ENCODE peak calls at places on chromosomes 12 and 14, in eight cellular contexts. One of them, this sample, is unnamed.

GRCh38 chr14:73058923-73059311 is 583 bp downstream of the RBM25 start:
- DNase-seq in GM13977: peak; percentile 56
- DNase-seq in WERI-Rb-1: peak; percentile 46
- DNase-seq in progenitor cell of endocrine pancreas: no peak
- DNase-seq in lower leg skin: peak; percentile 88
- DNase-seq in osteoblast: peak; percentile 76
- DNase-seq in thoracic aorta: peak; percentile 8
- DNase-seq in omental fat pad: no peak
- DNase-seq in this sample: no peak

GRCh38 chr14:23034498-23035302 is at the start of gene PSMB5:
- DNase-seq in GM13977: peak; percentile 92
- DNase-seq in WERI-Rb-1: peak; percentile 92
- DNase-seq in progenitor cell of endocrine pancreas: peak; percentile 64
- DNase-seq in lower leg skin: peak; percentile 96
- DNase-seq in osteoblast: peak; percentile 96
- DNase-seq in thoracic aorta: peak; percentile 73
- DNase-seq in omental fat pad: peak; percentile 57
- DNase-seq in this sample: peak; percentile 81

GRCh38 chr12:106074706-106075392 is 63.9 kb downstream of the NUAK1 start:
- DNase-seq in GM13977: no peak
- DNase-seq in WERI-Rb-1: no peak
- DNase-seq in progenitor cell of endocrine pancreas: no peak
- DNase-seq in lower leg skin: peak; percentile 69
- DNase-seq in osteoblast: no peak
- DNase-seq in thoracic aorta: no peak
- DNase-seq in omental fat pad: no peak
- DNase-seq in this sample: no peak

GRCh38 chr12:17076335-17076734 is 470.4 kb upstream of the LMO3 start:
- DNase-seq in GM13977: no peak
- DNase-seq in WERI-Rb-1: no peak
- DNase-seq in progenitor cell of endocrine pancreas: no peak
- DNase-seq in lower leg skin: no peak
- DNase-seq in osteoblast: no peak
- DNase-seq in thoracic aorta: no peak
- DNase-seq in omental fat pad: no peak
- DNase-seq in this sample: no peak

GRCh38 chr12:86229772-86230171 is 26.4 kb downstream of the MGAT4C start:
- DNase-seq in GM13977: no peak
- DNase-seq in WERI-Rb-1: no peak
- DNase-seq in progenitor cell of endocrine pancreas: no peak
- DNase-seq in lower leg skin: no peak
- DNase-seq in osteoblast: no peak
- DNase-seq in thoracic aorta: no peak
- DNase-seq in omental fat pad: no peak
- DNase-seq in this sample: no peak

GRCh38 chr12:16361142-16361783 is 13.8 kb downstream of the MGST1 start:
- DNase-seq in GM13977: no peak
- DNase-seq in WERI-Rb-1: no peak
- DNase-seq in progenitor cell of endocrine pancreas: no peak
- DNase-seq in lower leg skin: no peak
- DNase-seq in osteoblast: no peak
- DNase-seq in thoracic aorta: no peak
- DNase-seq in omental fat pad: no peak
- DNase-seq in this sample: no peak

GRCh38 chr14:92599786-92600185 is 86.2 kb downstream of the RIN3 start:
- DNase-seq in GM13977: no peak
- DNase-seq in WERI-Rb-1: no peak
- DNase-seq in progenitor cell of endocrine pancreas: no peak
- DNase-seq in lower leg skin: no peak
- DNase-seq in osteoblast: peak; percentile 84
- DNase-seq in thoracic aorta: no peak
- DNase-seq in omental fat pad: no peak
- DNase-seq in this sample: no peak

GRCh38 chr14:59631237-59631636 is 54.6 kb upstream of the CCDC175 start:
- DNase-seq in GM13977: peak; percentile 34
- DNase-seq in WERI-Rb-1: peak; percentile 47
- DNase-seq in progenitor cell of endocrine pancreas: no peak
- DNase-seq in lower leg skin: no peak
- DNase-seq in osteoblast: no peak
- DNase-seq in thoracic aorta: no peak
- DNase-seq in omental fat pad: no peak
- DNase-seq in this sample: no peak

GRCh38 chr12:62720661-62721330 is 214.2 kb downstream of the PPM1H start:
- DNase-seq in GM13977: no peak
- DNase-seq in WERI-Rb-1: peak; percentile 78
- DNase-seq in progenitor cell of endocrine pancreas: no peak
- DNase-seq in lower leg skin: no peak
- DNase-seq in osteoblast: no peak
- DNase-seq in thoracic aorta: no peak
- DNase-seq in omental fat pad: no peak
- DNase-seq in this sample: no peak

GRCh38 chr12:70609739-70610491 is 27.3 kb downstream of the PTPRB start:
- DNase-seq in GM13977: peak; percentile 43
- DNase-seq in WERI-Rb-1: peak; percentile 44
- DNase-seq in progenitor cell of endocrine pancreas: peak; percentile 34
- DNase-seq in lower leg skin: peak; percentile 89
- DNase-seq in osteoblast: peak; percentile 89
- DNase-seq in thoracic aorta: no peak
- DNase-seq in omental fat pad: no peak
- DNase-seq in this sample: peak; percentile 42

GRCh38 chr14:72521968-72522741 is 371.7 kb downstream of the DPF3 start:
- DNase-seq in GM13977: no peak
- DNase-seq in WERI-Rb-1: no peak
- DNase-seq in progenitor cell of endocrine pancreas: no peak
- DNase-seq in lower leg skin: no peak
- DNase-seq in osteoblast: no peak
- DNase-seq in thoracic aorta: no peak
- DNase-seq in omental fat pad: no peak
- DNase-seq in this sample: no peak

GRCh38 chr12:27343255-27344000 is 10.8 kb downstream of the BMAL2 start:
- DNase-seq in GM13977: no peak
- DNase-seq in WERI-Rb-1: no peak
- DNase-seq in progenitor cell of endocrine pancreas: no peak
- DNase-seq in lower leg skin: no peak
- DNase-seq in osteoblast: peak; percentile 86
- DNase-seq in thoracic aorta: no peak
- DNase-seq in omental fat pad: no peak
- DNase-seq in this sample: no peak

GRCh38 chr14:65783576-65783975 is 371.0 kb downstream of the FUT8 start:
- DNase-seq in GM13977: no peak
- DNase-seq in WERI-Rb-1: no peak
- DNase-seq in progenitor cell of endocrine pancreas: no peak
- DNase-seq in lower leg skin: no peak
- DNase-seq in osteoblast: no peak
- DNase-seq in thoracic aorta: no peak
- DNase-seq in omental fat pad: no peak
- DNase-seq in this sample: no peak

GRCh38 chr14:74619672-74620131 is 7.7 kb upstream of the LTBP2 start:
- DNase-seq in GM13977: no peak
- DNase-seq in WERI-Rb-1: no peak
- DNase-seq in progenitor cell of endocrine pancreas: no peak
- DNase-seq in lower leg skin: no peak
- DNase-seq in osteoblast: peak; percentile 92
- DNase-seq in thoracic aorta: peak; percentile 90
- DNase-seq in omental fat pad: peak; percentile 46
- DNase-seq in this sample: no peak

GRCh38 chr12:93191956-93192355 is 185.8 kb upstream of the NUDT4 start:
- DNase-seq in GM13977: no peak
- DNase-seq in WERI-Rb-1: no peak
- DNase-seq in progenitor cell of endocrine pancreas: no peak
- DNase-seq in lower leg skin: no peak
- DNase-seq in osteoblast: no peak
- DNase-seq in thoracic aorta: peak; percentile 28
- DNase-seq in omental fat pad: no peak
- DNase-seq in this sample: no peak

GRCh38 chr14:23186913-23187654 is 3.6 kb upstream of the SLC7A8 start:
- DNase-seq in GM13977: peak; percentile 68
- DNase-seq in WERI-Rb-1: peak; percentile 30
- DNase-seq in progenitor cell of endocrine pancreas: no peak
- DNase-seq in lower leg skin: no peak
- DNase-seq in osteoblast: peak; percentile 85
- DNase-seq in thoracic aorta: no peak
- DNase-seq in omental fat pad: no peak
- DNase-seq in this sample: no peak

GRCh38 chr14:42378274-42378673 is 771.6 kb downstream of the LRFN5 start:
- DNase-seq in GM13977: no peak
- DNase-seq in WERI-Rb-1: no peak
- DNase-seq in progenitor cell of endocrine pancreas: no peak
- DNase-seq in lower leg skin: no peak
- DNase-seq in osteoblast: no peak
- DNase-seq in thoracic aorta: no peak
- DNase-seq in omental fat pad: no peak
- DNase-seq in this sample: no peak

GRCh38 chr12:127270193-127270592 is 996.8 kb upstream of the TMEM132C start:
- DNase-seq in GM13977: no peak
- DNase-seq in WERI-Rb-1: no peak
- DNase-seq in progenitor cell of endocrine pancreas: no peak
- DNase-seq in lower leg skin: no peak
- DNase-seq in osteoblast: peak; percentile 81
- DNase-seq in thoracic aorta: no peak
- DNase-seq in omental fat pad: no peak
- DNase-seq in this sample: no peak
- TF ChIP-seq CTCF in GM13977: no peak
- TF ChIP-seq CTCF in WERI-Rb-1: no peak
- TF ChIP-seq CTCF in progenitor cell of endocrine pancreas: no peak
- TF ChIP-seq CTCF in lower leg skin: no peak
- TF ChIP-seq CTCF in osteoblast: peak; percentile 10
- TF ChIP-seq CTCF in thoracic aorta: no peak
- TF ChIP-seq CTCF in omental fat pad: no peak
- TF ChIP-seq CTCF in this sample: no peak

GRCh38 chr14:101960225-101960624 is 4.1 kb upstream of the DYNC1H1 start:
- DNase-seq in GM13977: no peak
- DNase-seq in WERI-Rb-1: no peak
- DNase-seq in progenitor cell of endocrine pancreas: no peak
- DNase-seq in lower leg skin: peak; percentile 80
- DNase-seq in osteoblast: no peak
- DNase-seq in thoracic aorta: no peak
- DNase-seq in omental fat pad: no peak
- DNase-seq in this sample: no peak
- TF ChIP-seq CTCF in GM13977: peak; percentile 48
- TF ChIP-seq CTCF in WERI-Rb-1: peak; percentile 57
- TF ChIP-seq CTCF in progenitor cell of endocrine pancreas: peak; percentile 37
- TF ChIP-seq CTCF in lower leg skin: no peak
- TF ChIP-seq CTCF in osteoblast: peak; percentile 55
- TF ChIP-seq CTCF in thoracic aorta: peak; percentile 17
- TF ChIP-seq CTCF in omental fat pad: no peak
- TF ChIP-seq CTCF in this sample: no peak

GRCh38 chr12:132561784-132562156 is 48.6 kb downstream of the LRCOL1 start:
- DNase-seq in GM13977: peak; percentile 76
- DNase-seq in WERI-Rb-1: peak; percentile 62
- DNase-seq in progenitor cell of endocrine pancreas: no peak
- DNase-seq in lower leg skin: no peak
- DNase-seq in osteoblast: peak; percentile 96
- DNase-seq in thoracic aorta: no peak
- DNase-seq in omental fat pad: no peak
- DNase-seq in this sample: no peak
- TF ChIP-seq CTCF in GM13977: peak; percentile 39
- TF ChIP-seq CTCF in WERI-Rb-1: peak; percentile 79
- TF ChIP-seq CTCF in progenitor cell of endocrine pancreas: peak; percentile 45
- TF ChIP-seq CTCF in lower leg skin: no peak
- TF ChIP-seq CTCF in osteoblast: peak; percentile 26
- TF ChIP-seq CTCF in thoracic aorta: no peak
- TF ChIP-seq CTCF in omental fat pad: no peak
- TF ChIP-seq CTCF in this sample: no peak

GRCh38 chr12:57993030-57993429 is 51.7 kb downstream of the ATP23 start:
- DNase-seq in GM13977: no peak
- DNase-seq in WERI-Rb-1: no peak
- DNase-seq in progenitor cell of endocrine pancreas: no peak
- DNase-seq in lower leg skin: no peak
- DNase-seq in osteoblast: no peak
- DNase-seq in thoracic aorta: no peak
- DNase-seq in omental fat pad: no peak
- DNase-seq in this sample: no peak
- TF ChIP-seq CTCF in GM13977: no peak
- TF ChIP-seq CTCF in WERI-Rb-1: no peak
- TF ChIP-seq CTCF in progenitor cell of endocrine pancreas: no peak
- TF ChIP-seq CTCF in lower leg skin: no peak
- TF ChIP-seq CTCF in osteoblast: no peak
- TF ChIP-seq CTCF in thoracic aorta: no peak
- TF ChIP-seq CTCF in omental fat pad: no peak
- TF ChIP-seq CTCF in this sample: no peak

DNA sequence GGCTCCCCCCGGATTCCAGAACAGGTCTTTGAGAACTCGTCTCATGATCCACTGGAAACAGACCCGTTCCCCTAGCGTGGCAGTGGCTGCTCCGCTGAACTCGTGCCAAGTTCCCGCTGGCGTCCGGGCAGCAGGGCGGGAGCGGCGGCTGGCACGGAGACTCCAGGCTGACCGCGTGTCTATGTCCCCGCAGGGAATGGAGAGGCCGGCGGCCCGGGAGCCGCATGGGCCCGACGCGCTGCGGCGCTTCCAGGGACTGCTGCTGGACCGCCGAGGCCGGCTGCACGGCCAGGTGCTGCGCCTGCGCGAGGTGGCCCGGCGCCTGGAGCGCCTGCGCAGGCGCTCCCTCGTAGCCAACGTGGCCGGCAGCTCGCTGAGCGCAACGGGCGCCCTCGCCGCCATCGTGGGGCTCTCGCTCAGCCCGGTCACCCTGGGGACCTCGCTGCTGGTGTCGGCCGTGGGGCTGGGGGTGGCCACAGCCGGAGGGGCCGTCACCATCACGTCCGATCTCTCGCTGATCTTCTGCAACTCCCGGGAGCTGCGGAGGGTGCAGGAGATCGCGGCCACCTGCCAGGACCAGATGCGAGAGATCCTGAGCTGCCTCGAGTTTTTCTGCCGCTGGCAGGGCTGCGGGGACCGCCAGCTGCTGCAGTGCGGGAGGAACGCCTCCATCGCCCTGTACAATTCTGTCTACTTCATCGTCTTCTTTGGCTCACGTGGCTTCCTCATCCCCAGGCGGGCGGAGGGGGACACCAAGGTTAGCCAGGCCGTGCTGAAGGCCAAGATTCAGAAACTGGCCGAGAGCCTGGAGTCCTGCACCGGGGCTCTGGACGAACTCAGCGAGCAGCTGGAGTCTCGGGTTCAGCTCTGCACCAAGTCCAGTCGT is 1.5 kb downstream of the APOLD1 start:
- DNase-seq in GM13977: peak; percentile 96
- DNase-seq in WERI-Rb-1: peak; percentile 58
- DNase-seq in progenitor cell of endocrine pancreas: peak; percentile 61
- DNase-seq in lower leg skin: peak; percentile 93
- DNase-seq in osteoblast: peak; percentile 97
- DNase-seq in thoracic aorta: no peak
- DNase-seq in omental fat pad: no peak
- DNase-seq in this sample: peak; percentile 61
- TF ChIP-seq CTCF in GM13977: no peak
- TF ChIP-seq CTCF in WERI-Rb-1: no peak
- TF ChIP-seq CTCF in progenitor cell of endocrine pancreas: peak; percentile 32
- TF ChIP-seq CTCF in lower leg skin: no peak
- TF ChIP-seq CTCF in osteoblast: no peak
- TF ChIP-seq CTCF in thoracic aorta: peak; percentile 42
- TF ChIP-seq CTCF in omental fat pad: no peak
- TF ChIP-seq CTCF in this sample: no peak

GRCh38 chr12:24960222-24960855 is 11.4 kb upstream of the BCAT1 start:
- DNase-seq in GM13977: no peak
- DNase-seq in WERI-Rb-1: peak; percentile 49
- DNase-seq in progenitor cell of endocrine pancreas: peak; percentile 27
- DNase-seq in lower leg skin: no peak
- DNase-seq in osteoblast: peak; percentile 75
- DNase-seq in thoracic aorta: no peak
- DNase-seq in omental fat pad: no peak
- DNase-seq in this sample: no peak
- TF ChIP-seq CTCF in GM13977: peak; percentile 58
- TF ChIP-seq CTCF in WERI-Rb-1: peak; percentile 85
- TF ChIP-seq CTCF in progenitor cell of endocrine pancreas: peak; percentile 73
- TF ChIP-seq CTCF in lower leg skin: no peak
- TF ChIP-seq CTCF in osteoblast: peak; percentile 88
- TF ChIP-seq CTCF in thoracic aorta: peak; percentile 21
- TF ChIP-seq CTCF in omental fat pad: no peak
- TF ChIP-seq CTCF in this sample: peak; percentile 10

GRCh38 chr14:21192447-21192822 is 36.6 kb upstream of the OR5AU1 start:
- DNase-seq in GM13977: no peak
- DNase-seq in WERI-Rb-1: no peak
- DNase-seq in progenitor cell of endocrine pancreas: no peak
- DNase-seq in lower leg skin: no peak
- DNase-seq in osteoblast: no peak
- DNase-seq in thoracic aorta: no peak
- DNase-seq in omental fat pad: no peak
- DNase-seq in this sample: no peak
- TF ChIP-seq CTCF in GM13977: no peak
- TF ChIP-seq CTCF in WERI-Rb-1: no peak
- TF ChIP-seq CTCF in progenitor cell of endocrine pancreas: no peak
- TF ChIP-seq CTCF in lower leg skin: no peak
- TF ChIP-seq CTCF in osteoblast: no peak
- TF ChIP-seq CTCF in thoracic aorta: no peak
- TF ChIP-seq CTCF in omental fat pad: no peak
- TF ChIP-seq CTCF in this sample: no peak

This sample was measured in mesothelial cell of epicardium.